ENCODE peak calls at places on chromosomes 13 and 19, in five cellular contexts. One of them, this sample, is unnamed. For H3K4me1, the result is how much of the 10 kb centered on the place peaks cover.

GRCh38 chr13:74250738-74251190 is 116.6 kb upstream of the KLF12 start:
- DNase-seq in heart left ventricle: no peak
- DNase-seq in colonic mucosa: no peak
- DNase-seq in thyroid gland: no peak
- DNase-seq in upper lobe of right lung: no peak
- DNase-seq in this sample: no peak

GRCh38 chr13:93226065-93226622 is 463 bp upstream of the GPC6 start:
- DNase-seq in heart left ventricle: no peak
- DNase-seq in colonic mucosa: no peak
- DNase-seq in thyroid gland: no peak
- DNase-seq in upper lobe of right lung: no peak
- DNase-seq in this sample: no peak

GRCh38 chr19:2148482-2149135 is 2.8 kb downstream of the AP3D1 start:
- DNase-seq in heart left ventricle: no peak
- DNase-seq in colonic mucosa: no peak
- DNase-seq in thyroid gland: no peak
- DNase-seq in upper lobe of right lung: no peak
- DNase-seq in this sample: no peak

GRCh38 chr13:110363009-110363408 is 55.9 kb downstream of the COL4A2 start:
- DNase-seq in heart left ventricle: no peak
- DNase-seq in colonic mucosa: no peak
- DNase-seq in thyroid gland: peak
- DNase-seq in upper lobe of right lung: no peak
- DNase-seq in this sample: peak

GRCh38 chr19:55549500-55550320 is 4.4 kb upstream of the SBK3 start:
- DNase-seq in heart left ventricle: no peak
- DNase-seq in colonic mucosa: peak
- DNase-seq in thyroid gland: peak
- DNase-seq in upper lobe of right lung: no peak
- DNase-seq in this sample: no peak

GRCh38 chr19:535017-535835 is 3.7 kb downstream of the CDC34 start:
- DNase-seq in heart left ventricle: no peak
- DNase-seq in colonic mucosa: no peak
- DNase-seq in thyroid gland: no peak
- DNase-seq in upper lobe of right lung: no peak
- DNase-seq in this sample: no peak

GRCh38 chr13:52835071-52835793 is 13.2 kb downstream of the PCDH8 start:
- DNase-seq in heart left ventricle: no peak
- DNase-seq in colonic mucosa: no peak
- DNase-seq in thyroid gland: no peak
- DNase-seq in upper lobe of right lung: no peak
- DNase-seq in this sample: no peak

GRCh38 chr19:17602872-17603552 is 47.6 kb downstream of the COLGALT1 start:
- DNase-seq in heart left ventricle: no peak
- DNase-seq in colonic mucosa: no peak
- DNase-seq in thyroid gland: no peak
- DNase-seq in upper lobe of right lung: no peak
- DNase-seq in this sample: no peak

GRCh38 chr13:95354680-95355487 is 53.6 kb upstream of the ABCC4 start:
- DNase-seq in heart left ventricle: peak
- DNase-seq in colonic mucosa: no peak
- DNase-seq in thyroid gland: no peak
- DNase-seq in upper lobe of right lung: no peak
- DNase-seq in this sample: no peak

GRCh38 chr19:18160792-18161690 is 8.1 kb downstream of the PIK3R2 start:
- DNase-seq in heart left ventricle: peak
- DNase-seq in colonic mucosa: peak
- DNase-seq in thyroid gland: peak
- DNase-seq in upper lobe of right lung: peak
- DNase-seq in this sample: peak

GRCh38 chr19:48928164-48929005 is 5.1 kb upstream of the DHDH start:
- DNase-seq in heart left ventricle: no peak
- DNase-seq in colonic mucosa: peak
- DNase-seq in thyroid gland: no peak
- DNase-seq in upper lobe of right lung: peak
- DNase-seq in this sample: no peak

GRCh38 chr19:19643158-19644053 is at the start of gene GMIP:
- DNase-seq in heart left ventricle: peak
- DNase-seq in colonic mucosa: peak
- DNase-seq in thyroid gland: peak
- DNase-seq in upper lobe of right lung: peak
- DNase-seq in this sample: peak

GRCh38 chr13:99191900-99192399 is 8.7 kb upstream of the UBAC2 start:
- DNase-seq in heart left ventricle: no peak
- DNase-seq in colonic mucosa: peak
- DNase-seq in thyroid gland: peak
- DNase-seq in upper lobe of right lung: no peak
- DNase-seq in this sample: no peak

GRCh38 chr13:42649761-42650289 is 75.9 kb downstream of the TNFSF11 start:
- DNase-seq in heart left ventricle: no peak
- DNase-seq in colonic mucosa: no peak
- DNase-seq in thyroid gland: no peak
- DNase-seq in upper lobe of right lung: no peak
- DNase-seq in this sample: no peak

GRCh38 chr13:95858286-95859075 is 181.5 kb downstream of the DNAJC3 start:
- DNase-seq in heart left ventricle: no peak
- DNase-seq in colonic mucosa: no peak
- DNase-seq in thyroid gland: no peak
- DNase-seq in upper lobe of right lung: no peak
- DNase-seq in this sample: no peak

GRCh38 chr13:113151745-113152707 is 6.4 kb upstream of the PROZ start:
- DNase-seq in heart left ventricle: no peak
- DNase-seq in colonic mucosa: no peak
- DNase-seq in thyroid gland: no peak
- DNase-seq in upper lobe of right lung: no peak
- DNase-seq in this sample: no peak

GRCh38 chr13:48567521-48568331 is 34.8 kb upstream of the RCBTB2 start:
- DNase-seq in heart left ventricle: peak
- DNase-seq in colonic mucosa: no peak
- DNase-seq in thyroid gland: no peak
- DNase-seq in upper lobe of right lung: no peak
- DNase-seq in this sample: no peak

GRCh38 chr19:43425567-43426392 is 11.1 kb downstream of the TEX101 start:
- DNase-seq in heart left ventricle: no peak
- DNase-seq in colonic mucosa: peak
- DNase-seq in thyroid gland: no peak
- DNase-seq in upper lobe of right lung: no peak
- DNase-seq in this sample: no peak

GRCh38 chr13:35764359-35765015 is 288.0 kb upstream of the MAB21L1 start:
- DNase-seq in heart left ventricle: no peak
- DNase-seq in colonic mucosa: no peak
- DNase-seq in thyroid gland: no peak
- DNase-seq in upper lobe of right lung: no peak
- DNase-seq in this sample: no peak

GRCh38 chr19:48644839-48645651 is 942 bp downstream of the CA11 start:
- DNase-seq in heart left ventricle: peak
- DNase-seq in colonic mucosa: peak
- DNase-seq in thyroid gland: peak
- DNase-seq in upper lobe of right lung: peak
- DNase-seq in this sample: peak

GRCh38 chr19:6241680-6242079 is 38.1 kb downstream of the MLLT1 start:
- DNase-seq in heart left ventricle: no peak
- DNase-seq in colonic mucosa: no peak
- DNase-seq in thyroid gland: no peak
- DNase-seq in upper lobe of right lung: peak
- DNase-seq in this sample: no peak

GRCh38 chr13:75258159-75258782 is 223.7 kb downstream of the TBC1D4 start:
- DNase-seq in heart left ventricle: no peak
- DNase-seq in colonic mucosa: no peak
- DNase-seq in thyroid gland: no peak
- DNase-seq in upper lobe of right lung: no peak
- DNase-seq in this sample: no peak

GRCh38 chr19:51065221-51065960 is 499 bp upstream of the KLK13 start:
- DNase-seq in heart left ventricle: no peak
- DNase-seq in colonic mucosa: no peak
- DNase-seq in thyroid gland: no peak
- DNase-seq in upper lobe of right lung: no peak
- DNase-seq in this sample: no peak

GRCh38 chr13:97567510-97568243 is 133.7 kb downstream of the RAP2A start:
- DNase-seq in heart left ventricle: no peak
- DNase-seq in colonic mucosa: peak
- DNase-seq in thyroid gland: peak
- DNase-seq in upper lobe of right lung: peak
- DNase-seq in this sample: peak

GRCh38 chr13:102395174-102395573 is 6.7 kb downstream of the FGF14 start:
- DNase-seq in heart left ventricle: no peak
- DNase-seq in colonic mucosa: no peak
- DNase-seq in thyroid gland: no peak
- DNase-seq in upper lobe of right lung: no peak
- DNase-seq in this sample: no peak

GRCh38 chr19:996051-996838 is 4.0 kb upstream of the GRIN3B start:
- DNase-seq in heart left ventricle: no peak
- DNase-seq in colonic mucosa: peak
- DNase-seq in thyroid gland: peak
- DNase-seq in upper lobe of right lung: no peak
- DNase-seq in this sample: no peak

GRCh38 chr19:16042533-16043085 is 33.7 kb upstream of the TPM4 start:
- DNase-seq in heart left ventricle: no peak
- DNase-seq in colonic mucosa: no peak
- DNase-seq in thyroid gland: no peak
- DNase-seq in upper lobe of right lung: no peak
- DNase-seq in this sample: no peak

GRCh38 chr13:59681630-59682311 is 482.0 kb downstream of the DIAPH3 start:
- DNase-seq in heart left ventricle: no peak
- DNase-seq in colonic mucosa: no peak
- DNase-seq in thyroid gland: no peak
- DNase-seq in upper lobe of right lung: no peak
- DNase-seq in this sample: no peak

GRCh38 chr19:43450545-43450997 is 14.8 kb downstream of the LYPD3 start:
- DNase-seq in heart left ventricle: no peak
- DNase-seq in colonic mucosa: no peak
- DNase-seq in thyroid gland: no peak
- DNase-seq in upper lobe of right lung: no peak
- DNase-seq in this sample: no peak

GRCh38 chr13:106882222-106882621 is 314.3 kb upstream of the ARGLU1 start:
- DNase-seq in heart left ventricle: no peak
- DNase-seq in colonic mucosa: no peak
- DNase-seq in thyroid gland: no peak
- DNase-seq in upper lobe of right lung: no peak
- DNase-seq in this sample: no peak

GRCh38 chr19:17302391-17303166 is 646 bp downstream of the ABHD8 start:
- DNase-seq in heart left ventricle: no peak
- DNase-seq in colonic mucosa: no peak
- DNase-seq in thyroid gland: no peak
- DNase-seq in upper lobe of right lung: peak
- DNase-seq in this sample: no peak

GRCh38 chr13:81929988-81930387 is 1589.1 kb upstream of the SPRY2 start:
- DNase-seq in heart left ventricle: no peak
- DNase-seq in colonic mucosa: no peak
- DNase-seq in thyroid gland: no peak
- DNase-seq in upper lobe of right lung: no peak
- DNase-seq in this sample: no peak

DNA sequence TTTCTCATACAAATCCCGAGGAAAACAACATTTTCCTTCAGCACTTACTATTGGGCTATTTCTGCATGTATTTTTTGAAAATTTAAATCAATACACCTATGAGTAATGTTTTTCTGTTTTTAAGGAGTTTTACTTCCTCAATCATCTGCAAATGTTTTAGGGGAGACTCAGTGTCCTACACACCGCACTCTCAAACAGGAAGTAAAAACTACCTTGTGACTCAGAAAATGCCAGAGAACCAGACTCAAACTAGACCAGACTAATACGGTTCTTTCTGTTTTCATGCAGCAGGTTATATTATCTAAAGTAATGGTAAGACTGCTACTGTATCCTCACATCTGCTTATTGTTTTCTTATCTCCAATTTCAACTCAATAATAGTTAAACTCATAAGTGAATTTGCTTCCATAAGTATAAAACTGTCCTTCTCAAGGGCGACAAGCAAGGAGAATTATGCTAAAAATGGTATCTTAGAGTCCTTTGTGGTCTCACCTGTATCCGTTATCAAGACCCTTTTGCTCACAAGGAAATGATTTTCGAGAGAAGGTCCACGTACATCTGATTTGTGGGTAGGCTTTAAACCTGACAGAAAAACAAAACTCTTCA is 52.5 kb downstream of the FLT3 start:
- DNase-seq in heart left ventricle: no peak
- DNase-seq in colonic mucosa: no peak
- DNase-seq in thyroid gland: no peak
- DNase-seq in upper lobe of right lung: no peak
- DNase-seq in this sample: no peak
- H3K4me1 ChIP-seq in heart left ventricle: under half
- H3K4me1 ChIP-seq in colonic mucosa: under half
- H3K4me1 ChIP-seq in thyroid gland: under half
- H3K4me1 ChIP-seq in upper lobe of right lung: under half
- H3K4me1 ChIP-seq in this sample: under half

GRCh38 chr13:40595693-40596092 is 70.7 kb downstream of the FOXO1 start:
- DNase-seq in heart left ventricle: no peak
- DNase-seq in colonic mucosa: no peak
- DNase-seq in thyroid gland: no peak
- DNase-seq in upper lobe of right lung: no peak
- DNase-seq in this sample: no peak
- H3K4me1 ChIP-seq in heart left ventricle: under half
- H3K4me1 ChIP-seq in colonic mucosa: under half
- H3K4me1 ChIP-seq in thyroid gland: half or more
- H3K4me1 ChIP-seq in upper lobe of right lung: under half
- H3K4me1 ChIP-seq in this sample: under half

DNA sequence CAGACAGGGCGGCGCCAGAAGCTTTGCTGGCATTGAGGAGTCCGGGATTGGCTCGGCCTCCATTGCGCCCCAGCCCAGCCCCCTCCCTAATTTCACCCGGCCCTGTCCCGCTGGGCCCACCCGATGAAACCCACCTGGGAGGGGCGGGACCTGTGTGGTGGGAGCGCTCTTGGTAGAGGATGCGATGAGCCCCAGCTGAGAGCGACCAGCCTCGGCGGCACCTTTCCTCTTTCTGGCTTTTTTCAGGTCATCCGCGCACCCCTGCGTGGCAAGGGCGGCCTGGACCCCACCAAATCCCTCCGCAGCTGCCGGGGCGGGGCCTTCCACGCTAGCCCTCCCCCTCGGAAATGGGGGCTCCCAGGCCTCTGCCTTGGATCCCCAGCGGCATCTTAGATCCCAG is at the start of gene ZGLP1:
- DNase-seq in heart left ventricle: no peak
- DNase-seq in colonic mucosa: no peak
- DNase-seq in thyroid gland: no peak
- DNase-seq in upper lobe of right lung: no peak
- DNase-seq in this sample: no peak
- H3K4me1 ChIP-seq in heart left ventricle: under half
- H3K4me1 ChIP-seq in colonic mucosa: under half
- H3K4me1 ChIP-seq in thyroid gland: under half
- H3K4me1 ChIP-seq in upper lobe of right lung: under half
- H3K4me1 ChIP-seq in this sample: under half

GRCh38 chr19:46615966-46616365 is 8.9 kb downstream of the PTGIR start:
- DNase-seq in heart left ventricle: no peak
- DNase-seq in colonic mucosa: no peak
- DNase-seq in thyroid gland: no peak
- DNase-seq in upper lobe of right lung: no peak
- DNase-seq in this sample: no peak
- H3K4me1 ChIP-seq in heart left ventricle: under half
- H3K4me1 ChIP-seq in colonic mucosa: under half
- H3K4me1 ChIP-seq in thyroid gland: under half
- H3K4me1 ChIP-seq in upper lobe of right lung: under half
- H3K4me1 ChIP-seq in this sample: half or more

This sample was measured in tibial artery.